ENCODE peak calls at places on chromosomes 1 and 21, in four cellular contexts. L is gastrocnemius medialis, M is fibroblast of lung, J is transverse colon. T is an unnamed sample.

GRCh38 chr1:56977910-56978309 is 12.1 kb upstream of the C8B start:
- DNase-seq in L (no peak), M (no peak), J (no peak), T (no peak)

GRCh38 chr21:39452207-39452964 is 616 bp downstream of the SH3BGR start:
- DNase-seq in L (no peak), M (peak; percentile 81), J (no peak), T (peak; percentile 28)

GRCh38 chr1:46181343-46182260 is 5.3 kb upstream of the P3R3URF start:
- DNase-seq in L (no peak), M (peak; percentile 59), J (peak; percentile 56), T (no peak)

GRCh38 chr1:85504417-85504816 is 39.5 kb upstream of the DDAH1 start:
- DNase-seq in L (no peak), M (no peak), J (no peak), T (no peak)

GRCh38 chr1:62012095-62012494 is 182.6 kb upstream of the L1TD1 start:
- DNase-seq in L (no peak), M (no peak), J (no peak), T (no peak)

GRCh38 chr1:13494025-13494424 is 19.8 kb downstream of the LRRC38 start:
- DNase-seq in L (peak; percentile 73), M (no peak), J (no peak), T (no peak)

GRCh38 chr21:42107881-42108553 is 36.9 kb downstream of the UMODL1 start:
- DNase-seq in L (peak; percentile 23), M (peak; percentile 48), J (peak; percentile 73), T (no peak)

GRCh38 chr1:224183591-224184312 is 712 bp downstream of the DEGS1 start:
- DNase-seq in L (peak; percentile 22), M (peak; percentile 82), J (peak; percentile 56), T (no peak)

GRCh38 chr1:101264699-101265098 is 27.9 kb downstream of the S1PR1 start:
- DNase-seq in L (no peak), M (no peak), J (peak; percentile 16), T (no peak)

GRCh38 chr1:161115132-161115711 is 2.6 kb downstream of the PFDN2 start:
- DNase-seq in L (no peak), M (peak; percentile 90), J (no peak), T (no peak)

GRCh38 chr21:43209575-43210453 is 41.0 kb downstream of the CRYAA start:
- DNase-seq in L (no peak), M (peak; percentile 6), J (no peak), T (no peak)

GRCh38 chr1:149849246-149849946 is 50.0 kb upstream of the BOLA1 start:
- DNase-seq in L (no peak), M (peak; percentile 2), J (no peak), T (no peak)

GRCh38 chr1:170012920-170013319 is 61.6 kb downstream of the KIFAP3 start:
- DNase-seq in L (no peak), M (no peak), J (no peak), T (no peak)

GRCh38 chr1:89719502-89720306 is 86.8 kb downstream of the LRRC8C start:
- DNase-seq in L (no peak), M (peak; percentile 67), J (no peak), T (no peak)

GRCh38 chr1:193569696-193570269 is 383.4 kb upstream of the B3GALT2 start:
- DNase-seq in L (no peak), M (peak; percentile 51), J (no peak), T (peak; percentile 77)

GRCh38 chr1:226547754-226548191 is 791 bp upstream of the STUM start:
- DNase-seq in L (peak; percentile 78), M (peak; percentile 89), J (peak; percentile 83), T (peak; percentile 40)

GRCh38 chr1:113118266-113118665 is 45.3 kb downstream of the LRIG2 start:
- DNase-seq in L (no peak), M (no peak), J (no peak), T (no peak)

GRCh38 chr1:56933161-56933560 is 32.7 kb downstream of the C8B start:
- DNase-seq in L (no peak), M (no peak), J (no peak), T (no peak)

GRCh38 chr1:91018006-91018405 is 3.8 kb downstream of the ZNF644 start:
- DNase-seq in L (no peak), M (peak; percentile 38), J (no peak), T (no peak)

GRCh38 chr1:173459885-173460284 is 17.2 kb upstream of the PRDX6 start:
- DNase-seq in L (no peak), M (no peak), J (no peak), T (no peak)

GRCh38 chr1:41913025-41913424 is 5.7 kb downstream of the HIVEP3 start:
- DNase-seq in L (no peak), M (no peak), J (no peak), T (no peak)

GRCh38 chr1:205370780-205371179 is 14.1 kb upstream of the KLHDC8A start:
- DNase-seq in L (no peak), M (no peak), J (no peak), T (no peak)

GRCh38 chr1:156832434-156832833 is 15.8 kb upstream of the SH2D2A start:
- DNase-seq in L (no peak), M (no peak), J (no peak), T (no peak)

GRCh38 chr21:46322351-46323226 is 1.1 kb downstream of the C21orf58 start:
- DNase-seq in L (no peak), M (peak; percentile 24), J (no peak), T (no peak)

GRCh38 chr1:92994105-92994712 is 32.9 kb upstream of the DIPK1A start:
- DNase-seq in L (peak; percentile 56), M (peak; percentile 87), J (peak; percentile 78), T (no peak)

GRCh38 chr1:164767257-164768044 is 208.5 kb downstream of the PBX1 start:
- DNase-seq in L (no peak), M (peak; percentile 99), J (no peak), T (peak; percentile 76)

DNA sequence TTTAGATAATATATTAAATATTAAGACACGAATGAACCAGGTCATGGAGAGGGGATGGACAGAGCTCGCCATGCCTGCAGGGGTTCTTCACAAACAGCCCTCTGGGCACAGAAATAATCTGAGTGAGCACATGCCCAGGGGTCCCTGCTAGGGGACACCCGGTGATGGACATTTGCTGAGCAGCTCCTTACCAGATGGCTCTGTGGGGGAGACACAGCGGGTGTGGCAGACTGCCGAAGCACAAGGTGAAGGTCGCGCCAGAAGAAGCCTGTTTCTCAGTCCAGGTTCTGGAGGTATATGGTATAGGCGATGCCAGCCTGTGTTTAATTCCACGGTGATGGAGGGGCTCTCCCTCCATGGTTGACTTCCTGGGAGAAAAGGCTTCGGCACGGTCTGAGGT is 9.6 kb downstream of the TRABD2B start:
- DNase-seq in L (no peak), M (no peak), J (no peak), T (no peak)
- H3K27me3 ChIP-seq in L (peaks cover 4% of the 10 kb centered on the region), M (peaks cover 5% of the 10 kb centered on the region), J (peaks cover 13% of the 10 kb centered on the region), T (peaks cover 8% of the 10 kb centered on the region)

GRCh38 chr1:158002022-158002629 is 8.7 kb downstream of the KIRREL1 start:
- DNase-seq in L (no peak), M (no peak), J (no peak), T (no peak)
- TF ChIP-seq CTCF in L (no peak), M (no peak), J (no peak), T (no peak)

GRCh38 chr1:23909412-23909811 is 3.8 kb downstream of the CNR2 start:
- DNase-seq in L (no peak), M (no peak), J (no peak), T (no peak)

GRCh38 chr1:23908453-23909341 is 4.5 kb downstream of the CNR2 start:
- DNase-seq in L (no peak), M (no peak), J (peak; percentile 38), T (no peak)

GRCh38 chr1:23911924-23912323 is 1.2 kb downstream of the CNR2 start:
- DNase-seq in L (no peak), M (no peak), J (no peak), T (no peak)

GRCh38 chr1:23910144-23910543 is 3.0 kb downstream of the CNR2 start:
- DNase-seq in L (no peak), M (no peak), J (no peak), T (no peak)

DNA sequence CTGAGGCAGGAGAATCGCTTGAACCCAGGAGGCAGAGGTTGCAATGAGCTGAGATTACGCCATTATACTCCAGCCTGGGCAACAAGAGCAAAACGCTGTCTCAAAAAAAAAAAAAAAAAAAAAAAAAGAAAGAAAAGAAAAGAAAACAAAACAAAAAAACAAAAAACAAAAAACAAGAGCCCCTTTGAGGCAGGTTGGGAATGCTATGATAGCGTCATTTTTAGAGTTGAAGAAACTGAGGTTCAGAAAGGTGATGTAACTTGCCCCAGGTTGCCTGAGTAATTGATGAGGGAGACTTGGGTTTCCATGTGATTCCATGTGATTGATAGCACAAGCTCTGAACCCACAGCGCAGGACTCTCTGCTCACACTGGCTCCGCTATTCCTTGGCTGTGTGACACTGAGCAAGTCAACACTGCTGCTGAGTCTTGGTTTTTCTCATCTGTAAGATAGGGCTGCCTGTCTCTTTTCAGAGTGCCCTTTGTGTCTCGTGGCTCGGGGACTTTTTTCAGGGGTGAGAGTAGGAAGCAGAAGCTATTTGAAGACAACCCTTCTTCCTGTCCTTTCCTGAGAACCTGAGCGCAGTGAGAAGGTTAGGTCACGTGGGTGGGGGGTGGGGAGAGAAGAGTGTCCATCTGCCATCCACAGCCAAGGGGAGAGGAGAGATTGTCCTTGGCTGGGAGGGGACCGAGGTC is 2.5 kb downstream of the CNR2 start:
- DNase-seq in L (no peak), M (no peak), J (no peak), T (no peak)
- H3K4me3 ChIP-seq in L (no peak overlapping the region), M (no peak overlapping the region), J (no peak overlapping the region), T (no peak overlapping the region)

GRCh38 chr21:15616864-15617574 is 112.8 kb upstream of the USP25 start:
- DNase-seq in L (no peak), M (peak; percentile 33), J (no peak), T (no peak)

GRCh38 chr21:15625363-15625762 is 104.4 kb upstream of the USP25 start:
- DNase-seq in L (no peak), M (no peak), J (no peak), T (no peak)

GRCh38 chr21:15624646-15625045 is 105.1 kb upstream of the USP25 start:
- DNase-seq in L (no peak), M (no peak), J (no peak), T (no peak)

GRCh38 chr21:15617968-15618367 is 111.8 kb upstream of the USP25 start:
- DNase-seq in L (no peak), M (peak; percentile 81), J (no peak), T (peak; percentile 60)

GRCh38 chr21:15620892-15621291 is 108.9 kb upstream of the USP25 start:
- DNase-seq in L (no peak), M (no peak), J (no peak), T (no peak)
- H3K27me3 ChIP-seq in L (no peaks in the 10 kb centered on the region), M (no peaks in the 10 kb centered on the region), J (no peaks in the 10 kb centered on the region), T (no peaks in the 10 kb centered on the region)

DNA sequence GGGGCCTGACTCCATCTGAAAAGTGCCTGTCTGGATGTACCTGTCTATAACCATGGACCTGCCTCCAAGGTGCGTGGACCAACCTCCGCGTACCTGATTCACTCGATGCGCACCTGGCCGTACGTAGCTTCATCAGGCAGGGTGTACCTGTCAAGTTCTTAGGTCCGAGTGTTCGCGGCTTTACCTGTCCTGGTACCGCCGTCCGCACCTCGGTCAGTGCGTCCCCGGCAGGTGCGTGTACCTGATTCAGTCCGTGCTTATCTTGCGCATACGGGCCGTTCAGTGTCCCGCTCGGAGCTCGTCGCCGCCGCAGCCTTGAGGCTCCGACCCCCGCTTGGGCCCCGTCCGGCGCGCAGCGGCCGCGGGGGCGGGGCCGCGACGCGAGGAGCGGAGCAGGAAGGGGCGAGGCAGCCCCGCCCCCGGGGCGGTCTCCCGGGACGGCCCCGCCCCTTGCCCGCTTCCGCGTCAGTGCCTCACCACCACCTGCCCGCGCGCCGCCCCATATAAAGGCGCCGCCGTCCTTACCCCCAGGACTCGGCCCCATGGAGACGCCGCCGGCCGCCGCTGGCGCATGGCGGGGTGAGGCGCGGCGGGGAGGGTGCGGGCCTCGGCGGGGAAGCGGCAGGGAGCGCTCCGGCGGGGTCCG is at the start of gene ZC3H12A:
- DNase-seq in L (peak; percentile 79), M (peak; percentile 85), J (peak; percentile 96), T (no peak)
- TF ChIP-seq CTCF in L (no peak), M (no peak), J (no peak), T (no peak)

GRCh38 chr1:75135829-75136142 is 1.6 kb downstream of the LHX8 start:
- DNase-seq in L (no peak), M (peak; percentile 43), J (no peak), T (no peak)
- H3K4me3 ChIP-seq in L (peak overlapping the region; percentile 41), M (no peak overlapping the region), J (no peak overlapping the region), T (no peak overlapping the region)

T was measured in BJ.